ENCODE peak calls at places on chromosomes 2 and 18, in four cellular contexts. One of them, this sample, is unnamed.

GRCh38 chr2:176583530-176584101 is 314.4 kb downstream of the MTX2 start:
- DNase-seq in ovary: no peak
- DNase-seq in A549: no peak
- DNase-seq in sigmoid colon: no peak
- DNase-seq in this sample: no peak

GRCh38 chr2:69829243-69830044 is at the start of gene GMCL1:
- DNase-seq in ovary: peak
- DNase-seq in A549: peak
- DNase-seq in sigmoid colon: peak
- DNase-seq in this sample: peak

GRCh38 chr2:64036343-64036742 is 17.1 kb upstream of the VPS54 start:
- DNase-seq in ovary: no peak
- DNase-seq in A549: no peak
- DNase-seq in sigmoid colon: no peak
- DNase-seq in this sample: no peak

GRCh38 chr18:8139971-8140406 is 469.2 kb upstream of the RAB12 start:
- DNase-seq in ovary: peak
- DNase-seq in A549: no peak
- DNase-seq in sigmoid colon: peak
- DNase-seq in this sample: no peak

GRCh38 chr2:46666044-46666662 is 186.8 kb downstream of the TMEM247 start:
- DNase-seq in ovary: peak
- DNase-seq in A549: no peak
- DNase-seq in sigmoid colon: peak
- DNase-seq in this sample: no peak

GRCh38 chr18:75132068-75132467 is 76.9 kb downstream of the PTGR3 start:
- DNase-seq in ovary: no peak
- DNase-seq in A549: no peak
- DNase-seq in sigmoid colon: no peak
- DNase-seq in this sample: no peak

GRCh38 chr2:44934962-44935853 is 6.3 kb upstream of the SIX3 start:
- DNase-seq in ovary: no peak
- DNase-seq in A549: no peak
- DNase-seq in sigmoid colon: peak
- DNase-seq in this sample: no peak

GRCh38 chr2:127219716-127220090 is 396 bp downstream of the CYP27C1 start:
- DNase-seq in ovary: peak
- DNase-seq in A549: peak
- DNase-seq in sigmoid colon: peak
- DNase-seq in this sample: no peak

GRCh38 chr2:55592130-55592529 is 25.3 kb downstream of the PPP4R3B start:
- DNase-seq in ovary: no peak
- DNase-seq in A549: no peak
- DNase-seq in sigmoid colon: no peak
- DNase-seq in this sample: no peak

GRCh38 chr2:129604560-129604959 is 374.9 kb upstream of the RAB6C start:
- DNase-seq in ovary: no peak
- DNase-seq in A549: no peak
- DNase-seq in sigmoid colon: no peak
- DNase-seq in this sample: no peak

GRCh38 chr2:232511336-232511863 is 8.8 kb upstream of the PRSS56 start:
- DNase-seq in ovary: no peak
- DNase-seq in A549: no peak
- DNase-seq in sigmoid colon: no peak
- DNase-seq in this sample: peak

GRCh38 chr2:200455958-200456421 is 53.9 kb downstream of the KCTD18 start:
- DNase-seq in ovary: no peak
- DNase-seq in A549: no peak
- DNase-seq in sigmoid colon: no peak
- DNase-seq in this sample: no peak

GRCh38 chr18:75581336-75582121 is 154.0 kb upstream of the SMIM21 start:
- DNase-seq in ovary: no peak
- DNase-seq in A549: no peak
- DNase-seq in sigmoid colon: no peak
- DNase-seq in this sample: no peak

GRCh38 chr2:18777250-18777812 is 188.0 kb upstream of the NT5C1B start:
- DNase-seq in ovary: no peak
- DNase-seq in A549: no peak
- DNase-seq in sigmoid colon: no peak
- DNase-seq in this sample: no peak

GRCh38 chr2:85273732-85274731 is 53.8 kb downstream of the TGOLN2 start:
- DNase-seq in ovary: peak
- DNase-seq in A549: no peak
- DNase-seq in sigmoid colon: peak
- DNase-seq in this sample: no peak

GRCh38 chr2:183242937-183243336 is 118.7 kb downstream of the NUP35 start:
- DNase-seq in ovary: no peak
- DNase-seq in A549: no peak
- DNase-seq in sigmoid colon: no peak
- DNase-seq in this sample: no peak

GRCh38 chr2:165777522-165778186 is 16.4 kb downstream of the GALNT3 start:
- DNase-seq in ovary: no peak
- DNase-seq in A549: no peak
- DNase-seq in sigmoid colon: no peak
- DNase-seq in this sample: no peak

GRCh38 chr2:241519669-241520068 is 11.3 kb upstream of the STK25 start:
- DNase-seq in ovary: no peak
- DNase-seq in A549: no peak
- DNase-seq in sigmoid colon: no peak
- DNase-seq in this sample: no peak

GRCh38 chr18:73975266-73975665 is 172.4 kb downstream of the FBXO15 start:
- DNase-seq in ovary: no peak
- DNase-seq in A549: no peak
- DNase-seq in sigmoid colon: no peak
- DNase-seq in this sample: no peak

GRCh38 chr2:147715807-147716206 is 129.0 kb upstream of the ACVR2A start:
- DNase-seq in ovary: no peak
- DNase-seq in A549: no peak
- DNase-seq in sigmoid colon: no peak
- DNase-seq in this sample: no peak

GRCh38 chr2:36270758-36271157 is 84.8 kb upstream of the CRIM1 start:
- DNase-seq in ovary: no peak
- DNase-seq in A549: no peak
- DNase-seq in sigmoid colon: no peak
- DNase-seq in this sample: no peak

GRCh38 chr18:13730486-13730885 is 4.0 kb downstream of the RNMT start:
- DNase-seq in ovary: no peak
- DNase-seq in A549: no peak
- DNase-seq in sigmoid colon: no peak
- DNase-seq in this sample: no peak

GRCh38 chr18:5728566-5728965 is 166.8 kb downstream of the TMEM200C start:
- DNase-seq in ovary: no peak
- DNase-seq in A549: no peak
- DNase-seq in sigmoid colon: no peak
- DNase-seq in this sample: no peak

GRCh38 chr2:94994063-94994913 is 31.2 kb upstream of the MAL start:
- DNase-seq in ovary: no peak
- DNase-seq in A549: no peak
- DNase-seq in sigmoid colon: no peak
- DNase-seq in this sample: no peak

GRCh38 chr2:187215576-187216240 is 232.3 kb downstream of the CALCRL start:
- DNase-seq in ovary: no peak
- DNase-seq in A549: no peak
- DNase-seq in sigmoid colon: no peak
- DNase-seq in this sample: no peak

GRCh38 chr2:86260978-86261377 is 61.7 kb downstream of the MRPL35 start:
- DNase-seq in ovary: no peak
- DNase-seq in A549: no peak
- DNase-seq in sigmoid colon: no peak
- DNase-seq in this sample: no peak

GRCh38 chr2:11738589-11739436 is 7.6 kb upstream of the LPIN1 start:
- DNase-seq in ovary: peak
- DNase-seq in A549: peak
- DNase-seq in sigmoid colon: peak
- DNase-seq in this sample: no peak

GRCh38 chr2:32864761-32865160 is 82.0 kb upstream of the LTBP1 start:
- DNase-seq in ovary: no peak
- DNase-seq in A549: no peak
- DNase-seq in sigmoid colon: no peak
- DNase-seq in this sample: no peak

GRCh38 chr2:6780765-6781274 is 84.9 kb downstream of the CMPK2 start:
- DNase-seq in ovary: peak
- DNase-seq in A549: no peak
- DNase-seq in sigmoid colon: peak
- DNase-seq in this sample: peak

GRCh38 chr2:163604941-163605555 is 130.8 kb downstream of the FIGN start:
- DNase-seq in ovary: no peak
- DNase-seq in A549: no peak
- DNase-seq in sigmoid colon: no peak
- DNase-seq in this sample: no peak

GRCh38 chr2:23568257-23569190 is 183.5 kb downstream of the KLHL29 start:
- DNase-seq in ovary: no peak
- DNase-seq in A549: no peak
- DNase-seq in sigmoid colon: no peak
- DNase-seq in this sample: no peak

GRCh38 chr2:58289029-58289428 is 47.9 kb upstream of the FANCL start:
- DNase-seq in ovary: no peak
- DNase-seq in A549: no peak
- DNase-seq in sigmoid colon: no peak
- DNase-seq in this sample: no peak

GRCh38 chr2:205946226-205946625 is 139.7 kb downstream of the INO80D start:
- DNase-seq in ovary: no peak
- DNase-seq in A549: no peak
- DNase-seq in sigmoid colon: no peak
- DNase-seq in this sample: no peak

GRCh38 chr2:127671557-127672302 is 3.6 kb downstream of the LIMS2 start:
- DNase-seq in ovary: no peak
- DNase-seq in A549: no peak
- DNase-seq in sigmoid colon: peak
- DNase-seq in this sample: peak

GRCh38 chr2:196012314-196012713 is 56.3 kb downstream of the DNAH7 start:
- DNase-seq in ovary: no peak
- DNase-seq in A549: no peak
- DNase-seq in sigmoid colon: no peak
- DNase-seq in this sample: no peak

GRCh38 chr2:44674473-44675299 is 266.8 kb upstream of the SIX3 start:
- DNase-seq in ovary: no peak
- DNase-seq in A549: no peak
- DNase-seq in sigmoid colon: no peak
- DNase-seq in this sample: no peak

GRCh38 chr2:30372836-30373235 is 74.2 kb upstream of the LCLAT1 start:
- DNase-seq in ovary: no peak
- DNase-seq in A549: no peak
- DNase-seq in sigmoid colon: no peak
- DNase-seq in this sample: no peak

GRCh38 chr2:98585386-98585785 is 22.9 kb downstream of the COA5 start:
- DNase-seq in ovary: no peak
- DNase-seq in A549: no peak
- DNase-seq in sigmoid colon: no peak
- DNase-seq in this sample: no peak

GRCh38 chr2:13135856-13136255 is 419.1 kb downstream of the TRIB2 start:
- DNase-seq in ovary: no peak
- DNase-seq in A549: no peak
- DNase-seq in sigmoid colon: no peak
- DNase-seq in this sample: no peak
- TF ChIP-seq POLR2A in ovary: no peak
- TF ChIP-seq POLR2A in A549: no peak
- TF ChIP-seq POLR2A in sigmoid colon: no peak
- TF ChIP-seq POLR2A in this sample: no peak

GRCh38 chr2:42142476-42143184 is 26.5 kb upstream of the EML4 start:
- DNase-seq in ovary: no peak
- DNase-seq in A549: no peak
- DNase-seq in sigmoid colon: no peak
- DNase-seq in this sample: peak

GRCh38 chr2:42150159-42150558 is 19.0 kb upstream of the EML4 start:
- DNase-seq in ovary: no peak
- DNase-seq in A549: no peak
- DNase-seq in sigmoid colon: no peak
- DNase-seq in this sample: no peak

GRCh38 chr2:42141687-42142475 is 27.3 kb upstream of the EML4 start:
- DNase-seq in ovary: peak
- DNase-seq in A549: peak
- DNase-seq in sigmoid colon: peak
- DNase-seq in this sample: no peak

GRCh38 chr2:42147641-42148274 is 21.4 kb upstream of the EML4 start:
- DNase-seq in ovary: no peak
- DNase-seq in A549: no peak
- DNase-seq in sigmoid colon: no peak
- DNase-seq in this sample: no peak
- TF ChIP-seq EP300 in ovary: no peak
- TF ChIP-seq EP300 in A549: no peak
- TF ChIP-seq EP300 in sigmoid colon: no peak
- TF ChIP-seq EP300 in this sample: no peak

GRCh38 chr18:70322385-70322784 is 33.5 kb downstream of the SOCS6 start:
- DNase-seq in ovary: no peak
- DNase-seq in A549: no peak
- DNase-seq in sigmoid colon: no peak
- DNase-seq in this sample: no peak

GRCh38 chr18:70319185-70319584 is 30.3 kb downstream of the SOCS6 start:
- DNase-seq in ovary: no peak
- DNase-seq in A549: no peak
- DNase-seq in sigmoid colon: no peak
- DNase-seq in this sample: no peak

GRCh38 chr18:70324897-70325296 is 36.1 kb downstream of the SOCS6 start:
- DNase-seq in ovary: no peak
- DNase-seq in A549: no peak
- DNase-seq in sigmoid colon: no peak
- DNase-seq in this sample: peak

GRCh38 chr18:70322928-70323327 is 34.1 kb downstream of the SOCS6 start:
- DNase-seq in ovary: no peak
- DNase-seq in A549: peak
- DNase-seq in sigmoid colon: no peak
- DNase-seq in this sample: no peak

DNA sequence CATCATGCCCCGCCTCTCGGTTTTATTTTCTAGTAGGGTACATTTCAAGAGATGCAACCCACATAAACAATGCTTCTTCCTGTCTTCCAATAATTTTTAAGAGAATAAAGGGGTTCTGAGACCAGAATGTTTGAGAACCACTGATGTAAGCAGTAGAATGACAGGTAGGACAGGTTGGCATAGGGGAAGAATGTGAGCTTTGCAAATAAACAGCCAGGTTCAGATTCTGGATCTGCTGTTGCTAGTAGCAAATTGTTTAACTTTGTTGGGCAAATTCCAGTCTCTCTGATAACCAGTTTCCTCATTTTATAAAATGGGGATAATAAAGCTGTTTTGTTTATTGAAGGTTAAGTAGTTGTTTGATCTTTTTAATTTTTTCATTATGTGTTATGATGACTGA is 32.8 kb downstream of the SOCS6 start:
- DNase-seq in ovary: no peak
- DNase-seq in A549: no peak
- DNase-seq in sigmoid colon: no peak
- DNase-seq in this sample: no peak
- H3K4me3 ChIP-seq in ovary: no peak
- H3K4me3 ChIP-seq in A549: no peak
- H3K4me3 ChIP-seq in sigmoid colon: no peak
- H3K4me3 ChIP-seq in this sample: no peak

GRCh38 chr2:179532890-179533289 is 268.3 kb upstream of the SESTD1 start:
- DNase-seq in ovary: no peak
- DNase-seq in A549: no peak
- DNase-seq in sigmoid colon: no peak
- DNase-seq in this sample: no peak
- TF ChIP-seq POLR2A in ovary: no peak
- TF ChIP-seq POLR2A in A549: no peak
- TF ChIP-seq POLR2A in sigmoid colon: no peak
- TF ChIP-seq POLR2A in this sample: no peak

This sample was measured in upper lobe of left lung.